ENCODE peak calls at places on chromosomes 7 and 10, in six cellular contexts. A is transverse colon, H is A549, V is ovary, K is HepG2, Q is stomach. X is an unnamed sample.

GRCh38 chr10:133307776-133308430 is 769 bp downstream of the TUBGCP2 start:
- DNase-seq in A (peak; percentile 91), H (peak; percentile 61), V (peak; percentile 63), K (peak; percentile 83), Q (peak; percentile 91), X (no peak)

GRCh38 chr10:84715911-84716310 is 387.5 kb downstream of the CCSER2 start:
- DNase-seq in A (peak; percentile 23), H (peak; percentile 10), V (no peak), K (peak; percentile 41), Q (no peak), X (no peak)

GRCh38 chr10:70433581-70434280 is 7.8 kb downstream of the NODAL start:
- DNase-seq in A (no peak), H (no peak), V (no peak), K (no peak), Q (no peak), X (no peak)

GRCh38 chr10:60974463-60975149 is 30.6 kb upstream of the RHOBTB1 start:
- DNase-seq in A (no peak), H (no peak), V (no peak), K (no peak), Q (no peak), X (no peak)

GRCh38 chr10:90871279-90871760 is 454 bp upstream of the RPP30 start:
- DNase-seq in A (peak; percentile 21), H (peak; percentile 65), V (peak; percentile 25), K (peak; percentile 64), Q (no peak), X (no peak)

GRCh38 chr7:6443372-6443941 is 4.3 kb downstream of the DAGLB start:
- DNase-seq in A (no peak), H (peak; percentile 78), V (no peak), K (peak; percentile 18), Q (no peak), X (no peak)

GRCh38 chr7:54690892-54691291 is 68.1 kb downstream of the SEC61G start:
- DNase-seq in A (no peak), H (no peak), V (no peak), K (no peak), Q (no peak), X (no peak)

GRCh38 chr7:134480730-134481129 is 21.8 kb upstream of the AKR1B1 start:
- DNase-seq in A (no peak), H (peak; percentile 82), V (no peak), K (peak; percentile 78), Q (no peak), X (no peak)

GRCh38 chr10:29761916-29762315 is 127.1 kb upstream of the SVIL start:
- DNase-seq in A (no peak), H (no peak), V (no peak), K (peak; percentile 34), Q (no peak), X (no peak)

GRCh38 chr7:106284516-106285050 is at the start of gene NAMPT:
- DNase-seq in A (peak; percentile 60), H (no peak), V (peak; percentile 75), K (no peak), Q (peak; percentile 59), X (no peak)

GRCh38 chr7:22759721-22760120 is 32.7 kb downstream of the IL6 start:
- DNase-seq in A (no peak), H (no peak), V (no peak), K (no peak), Q (no peak), X (no peak)

GRCh38 chr10:17256026-17256425 is 28.0 kb downstream of the VIM start:
- DNase-seq in A (no peak), H (no peak), V (no peak), K (no peak), Q (no peak), X (no peak)

GRCh38 chr7:136940917-136941316 is 72.5 kb downstream of the CHRM2 start:
- DNase-seq in A (no peak), H (no peak), V (no peak), K (no peak), Q (no peak), X (no peak)

GRCh38 chr10:76871697-76872295 is 765.8 kb downstream of the KCNMA1 start:
- DNase-seq in A (no peak), H (no peak), V (no peak), K (no peak), Q (no peak), X (no peak)

GRCh38 chr7:86962623-86963022 is 96.8 kb downstream of the ELAPOR2 start:
- DNase-seq in A (no peak), H (no peak), V (no peak), K (no peak), Q (no peak), X (no peak)

GRCh38 chr7:80100254-80100653 is 34.4 kb upstream of the GNAI1 start:
- DNase-seq in A (no peak), H (no peak), V (no peak), K (no peak), Q (no peak), X (no peak)

GRCh38 chr10:43417950-43418768 is 9.2 kb upstream of the HNRNPF start:
- DNase-seq in A (no peak), H (no peak), V (no peak), K (peak; percentile 92), Q (no peak), X (no peak)

GRCh38 chr10:100654835-100655759 is 90.3 kb upstream of the PAX2 start:
- DNase-seq in A (no peak), H (no peak), V (no peak), K (no peak), Q (no peak), X (no peak)

GRCh38 chr7:99267530-99268360 is 4.9 kb upstream of the MYH16 start:
- DNase-seq in A (no peak), H (peak; percentile 91), V (no peak), K (peak; percentile 85), Q (peak; percentile 71), X (no peak)

GRCh38 chr7:36742911-36743775 is 18.8 kb upstream of the AOAH start:
- DNase-seq in A (no peak), H (no peak), V (no peak), K (no peak), Q (no peak), X (peak; percentile 4)

GRCh38 chr10:44992070-44992731 is 8.5 kb upstream of the ZNF22 start:
- DNase-seq in A (no peak), H (no peak), V (peak; percentile 39), K (no peak), Q (peak; percentile 83), X (peak; percentile 80)

GRCh38 chr7:105012503-105013282 is 1.3 kb upstream of the KMT2E start:
- DNase-seq in A (peak; percentile 100), H (peak; percentile 99), V (peak; percentile 100), K (peak; percentile 94), Q (peak; percentile 100), X (peak; percentile 100)

GRCh38 chr10:15152556-15152955 is 15.9 kb downstream of the NMT2 start:
- DNase-seq in A (no peak), H (no peak), V (no peak), K (no peak), Q (no peak), X (no peak)

GRCh38 chr10:34045571-34046190 is 711.2 kb upstream of the NRP1 start:
- DNase-seq in A (no peak), H (no peak), V (no peak), K (no peak), Q (no peak), X (no peak)

GRCh38 chr10:66827353-66827752 is 98.5 kb upstream of the LRRTM3 start:
- DNase-seq in A (no peak), H (no peak), V (no peak), K (no peak), Q (no peak), X (no peak)

GRCh38 chr7:40978047-40978446 is 724.8 kb downstream of the INHBA start:
- DNase-seq in A (no peak), H (no peak), V (no peak), K (no peak), Q (no peak), X (no peak)

GRCh38 chr7:129438839-129439640 is 4.8 kb downstream of the STRIP2 start:
- DNase-seq in A (no peak), H (peak; percentile 58), V (no peak), K (peak; percentile 6), Q (no peak), X (no peak)

GRCh38 chr10:27744478-27745379 is 890 bp downstream of the MKX start:
- DNase-seq in A (peak; percentile 33), H (no peak), V (peak; percentile 75), K (no peak), Q (peak; percentile 28), X (no peak)

GRCh38 chr7:137978464-137979237 is 23.2 kb downstream of the CREB3L2 start:
- DNase-seq in A (peak; percentile 41), H (peak; percentile 72), V (no peak), K (no peak), Q (no peak), X (no peak)
- TF ChIP-seq POLR2A in A (no peak), H (no peak), V (no peak), K (no peak), Q (no peak), X (no peak)

GRCh38 chr10:31134303-31134928 is 102.8 kb upstream of the ZNF438 start:
- DNase-seq in A (peak; percentile 19), H (no peak), V (no peak), K (peak; percentile 7), Q (no peak), X (no peak)
- TF ChIP-seq EP300 in A (no peak), H (no peak), V (no peak), K (no peak), Q (no peak), X (no peak)

GRCh38 chr7:65251851-65252620 is 121.6 kb upstream of the ZNF92 start:
- DNase-seq in A (no peak), H (peak; percentile 63), V (peak; percentile 46), K (peak; percentile 53), Q (peak; percentile 56), X (peak; percentile 92)

GRCh38 chr7:65250697-65251395 is 122.8 kb upstream of the ZNF92 start:
- DNase-seq in A (no peak), H (no peak), V (no peak), K (no peak), Q (no peak), X (no peak)

GRCh38 chr7:65254061-65254460 is 119.6 kb upstream of the ZNF92 start:
- DNase-seq in A (no peak), H (no peak), V (no peak), K (no peak), Q (no peak), X (no peak)

GRCh38 chr7:65247491-65247890 is 126.2 kb upstream of the ZNF92 start:
- DNase-seq in A (no peak), H (no peak), V (no peak), K (no peak), Q (no peak), X (no peak)

GRCh38 chr7:65250216-65250615 is 123.4 kb upstream of the ZNF92 start:
- DNase-seq in A (no peak), H (no peak), V (no peak), K (no peak), Q (no peak), X (no peak)
- TF ChIP-seq POLR2A in A (no peak), H (no peak), V (no peak), K (no peak), Q (no peak), X (no peak)

DNA sequence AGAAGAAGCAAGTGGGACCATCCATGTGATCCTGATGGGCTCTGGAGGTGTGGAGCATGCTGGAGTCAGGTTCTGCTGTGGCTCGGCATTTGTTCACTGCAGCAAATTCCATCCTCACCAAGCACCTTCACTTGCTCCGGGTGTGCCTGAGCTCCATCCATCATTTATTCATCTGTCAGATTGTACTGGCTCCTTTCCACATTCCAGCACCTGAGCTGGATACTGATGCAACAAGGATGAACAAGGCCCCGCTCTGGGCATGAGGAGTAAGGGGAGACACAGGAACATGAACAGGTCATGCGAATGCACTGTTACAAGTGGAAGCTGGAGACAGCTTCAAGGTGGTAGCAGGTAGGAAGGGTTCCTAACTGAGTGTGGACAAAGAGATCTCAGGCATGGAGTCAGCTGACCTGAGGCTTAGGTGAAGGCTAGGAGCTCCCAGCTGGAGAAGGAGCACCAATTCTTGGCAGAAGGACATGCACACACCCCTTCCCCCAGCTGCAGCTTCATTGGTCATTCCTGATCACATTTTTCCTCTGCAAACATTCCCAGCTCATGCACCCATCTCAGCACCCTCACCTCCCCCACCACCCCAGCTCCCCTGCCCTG is 133.7 kb upstream of the ZMIZ1 start:
- DNase-seq in A (no peak), H (no peak), V (no peak), K (no peak), Q (no peak), X (no peak)
- TF ChIP-seq EP300 in A (no peak), H (no peak), V (no peak), K (no peak), Q (no peak), X (no peak)

X was measured in esophagus muscularis mucosa.